ENCODE peak calls at places on chromosome 21, in five cellular contexts. T, J, O, X and H are unnamed samples.

GRCh38 chr21:37528150-37528937 is 161.8 kb downstream of the DYRK1A start:
- DNase-seq in T (no peak), J (no peak), O (no peak), X (no peak), H (no peak)

GRCh38 chr21:43880111-43880985 is 15.3 kb downstream of the AGPAT3 start:
- DNase-seq in T (no peak), J (no peak), O (no peak), X (no peak), H (no peak)

GRCh38 chr21:36859744-36860501 is 106.5 kb downstream of the HLCS start:
- DNase-seq in T (peak; percentile 91), J (no peak), O (no peak), X (peak; percentile 88), H (peak; percentile 85)

GRCh38 chr21:46003575-46004007 is 22.0 kb downstream of the COL6A1 start:
- DNase-seq in T (peak; percentile 12), J (no peak), O (no peak), X (peak; percentile 42), H (no peak)

GRCh38 chr21:46552274-46552673 is 52.6 kb downstream of the S100B start:
- DNase-seq in T (no peak), J (no peak), O (no peak), X (no peak), H (no peak)

GRCh38 chr21:20388400-20388799 is 609.8 kb upstream of the NCAM2 start:
- DNase-seq in T (no peak), J (no peak), O (no peak), X (no peak), H (no peak)

GRCh38 chr21:41820384-41821080 is 53.7 kb upstream of the RIPK4 start:
- DNase-seq in T (no peak), J (no peak), O (no peak), X (no peak), H (no peak)

GRCh38 chr21:29238967-29239289 is 59.8 kb upstream of the BACH1 start:
- DNase-seq in T (no peak), J (no peak), O (no peak), X (no peak), H (no peak)

GRCh38 chr21:35070436-35070835 is 21.3 kb upstream of the RUNX1 start:
- DNase-seq in T (no peak), J (no peak), O (no peak), X (no peak), H (no peak)

GRCh38 chr21:35855463-35855862 is 204.9 kb downstream of the SETD4 start:
- DNase-seq in T (no peak), J (no peak), O (no peak), X (no peak), H (no peak)

GRCh38 chr21:28442624-28443023 is 550.1 kb downstream of the LTN1 start:
- DNase-seq in T (no peak), J (no peak), O (no peak), X (no peak), H (no peak)

GRCh38 chr21:22728091-22728490 is 1729.9 kb downstream of the NCAM2 start:
- DNase-seq in T (no peak), J (no peak), O (no peak), X (no peak), H (no peak)

GRCh38 chr21:44884059-44884458 is 10.6 kb upstream of the PTTG1IP start:
- DNase-seq in T (no peak), J (no peak), O (no peak), X (peak; percentile 24), H (no peak)

GRCh38 chr21:32334980-32335471 is 36.4 kb downstream of the MRAP start:
- DNase-seq in T (no peak), J (no peak), O (no peak), X (no peak), H (no peak)

GRCh38 chr21:36482673-36483072 is 2.8 kb upstream of the CLDN14 start:
- DNase-seq in T (no peak), J (no peak), O (no peak), X (no peak), H (no peak)

GRCh38 chr21:38080888-38081287 is 164.6 kb upstream of the KCNJ6 start:
- DNase-seq in T (no peak), J (no peak), O (no peak), X (peak; percentile 61), H (no peak)

GRCh38 chr21:27581168-27581567 is 614.3 kb upstream of the ADAMTS5 start:
- DNase-seq in T (no peak), J (no peak), O (no peak), X (no peak), H (no peak)

GRCh38 chr21:45724345-45724961 is 80.9 kb downstream of the PCBP3 start:
- DNase-seq in T (no peak), J (no peak), O (no peak), X (peak; percentile 70), H (no peak)

GRCh38 chr21:31268090-31268489 is 76.0 kb downstream of the TIAM1 start:
- DNase-seq in T (no peak), J (no peak), O (no peak), X (no peak), H (no peak)

GRCh38 chr21:15731243-15731613 is 1.4 kb downstream of the USP25 start:
- DNase-seq in T (no peak), J (no peak), O (peak; percentile 24), X (no peak), H (no peak)

GRCh38 chr21:21163904-21164303 is 165.7 kb downstream of the NCAM2 start:
- DNase-seq in T (peak; percentile 24), J (peak; percentile 5), O (peak; percentile 17), X (no peak), H (peak; percentile 48)

GRCh38 chr21:35202431-35202830 is 153.3 kb upstream of the RUNX1 start:
- DNase-seq in T (no peak), J (no peak), O (no peak), X (no peak), H (no peak)

GRCh38 chr21:44391345-44392091 is 38.1 kb downstream of the TRPM2 start:
- DNase-seq in T (peak; percentile 40), J (no peak), O (peak; percentile 13), X (peak; percentile 87), H (no peak)

GRCh38 chr21:29287383-29287782 is 11.3 kb upstream of the BACH1 start:
- DNase-seq in T (no peak), J (no peak), O (no peak), X (no peak), H (no peak)

GRCh38 chr21:14012409-14012808 is 198.3 kb downstream of the LIPI start:
- DNase-seq in T (no peak), J (no peak), O (no peak), X (no peak), H (no peak)

GRCh38 chr21:44874497-44875331 is 1.2 kb upstream of the PTTG1IP start:
- DNase-seq in T (peak; percentile 61), J (no peak), O (peak; percentile 52), X (peak; percentile 89), H (peak; percentile 42)

GRCh38 chr21:25512095-25513086 is 94.9 kb downstream of the MRPL39 start:
- DNase-seq in T (peak; percentile 19), J (no peak), O (no peak), X (peak; percentile 36), H (no peak)